ENCODE peak calls at places on chromosomes 7 and 10, in nine cellular contexts. L is AG10803, D is pancreas, V is A549, Y is hepatocyte, T is lower leg skin, Q is A673, G is AG09309, I is WTC11. J is an unnamed sample.
A peak's percentile ranks its signal among the peaks of the same experiment; 100 is the strongest.

GRCh38 chr7:45259966-45260646 is 102.5 kb downstream of the RAMP3 start:
- DNase-seq in L (peak; percentile 15), D (no peak), I (peak; percentile 87), Y (peak; percentile 53), G (no peak), V (peak; percentile 39), T (peak; percentile 26), Q (peak; percentile 57), J (no peak)

GRCh38 chr7:155919400-155920067 is 107.3 kb upstream of the SHH start:
- DNase-seq in T (no peak), Q (no peak), Y (no peak), I (no peak), G (no peak), D (no peak), L (no peak), V (no peak), J (no peak)

GRCh38 chr10:120607710-120608703 is 151.0 kb downstream of the PLPP4 start:
- DNase-seq in T (no peak), Q (no peak), I (no peak), G (no peak), D (no peak), V (no peak), Y (no peak), L (peak; percentile 18), J (no peak)

GRCh38 chr7:4725014-4725951 is 43.2 kb downstream of the FOXK1 start:
- DNase-seq in D (peak; percentile 74), Y (no peak), Q (peak; percentile 50), L (peak; percentile 85), T (peak; percentile 70), V (peak; percentile 71), G (peak; percentile 71), I (no peak), J (peak; percentile 95)

GRCh38 chr10:95350212-95350829 is 59.5 kb upstream of the PDLIM1 start:
- DNase-seq in G (peak; percentile 14), Y (no peak), I (no peak), L (peak; percentile 77), V (no peak), T (no peak), Q (no peak), D (no peak), J (no peak)

GRCh38 chr7:130814753-130815152 is 80.7 kb upstream of the KLF14 start:
- DNase-seq in T (no peak), Y (no peak), Q (peak; percentile 80), G (peak; percentile 10), I (no peak), L (peak; percentile 52), D (no peak), V (peak; percentile 32), J (no peak)

GRCh38 chr10:44937201-44938005 is 22.2 kb upstream of the RASSF4 start:
- DNase-seq in D (peak; percentile 22), G (no peak), V (no peak), T (no peak), Y (no peak), L (peak; percentile 59), I (no peak), Q (no peak), J (no peak)

GRCh38 chr10:43055991-43056567 is 20.8 kb upstream of the RET start:
- DNase-seq in V (no peak), G (no peak), D (no peak), I (peak; percentile 7), Q (no peak), Y (no peak), L (no peak), T (no peak), J (no peak)

GRCh38 chr10:7471720-7472367 is 61.0 kb upstream of the SFMBT2 start:
- DNase-seq in L (no peak), D (peak; percentile 27), V (no peak), G (no peak), I (no peak), Q (no peak), Y (no peak), T (no peak), J (no peak)

GRCh38 chr7:38524786-38525185 is 106.4 kb downstream of the AMPH start:
- DNase-seq in Y (no peak), I (no peak), T (no peak), G (no peak), Q (no peak), D (no peak), L (peak; percentile 17), V (no peak), J (no peak)

GRCh38 chr7:26868841-26869505 is 4.6 kb upstream of the SKAP2 start:
- DNase-seq in D (no peak), I (no peak), G (no peak), L (no peak), Y (no peak), T (no peak), V (peak; percentile 27), Q (no peak), J (no peak)

GRCh38 chr7:13179011-13179574 is 491.7 kb downstream of the ARL4A start:
- DNase-seq in G (no peak), Q (peak; percentile 24), L (no peak), Y (no peak), I (no peak), V (peak; percentile 18), T (no peak), D (no peak), J (no peak)

GRCh38 chr10:124077216-124077615 is 16.2 kb downstream of the CHST15 start:
- DNase-seq in L (no peak), I (no peak), G (no peak), T (no peak), D (no peak), Y (no peak), V (no peak), Q (peak; percentile 23), J (no peak)

GRCh38 chr7:102028206-102028826 is 210.9 kb downstream of the CUX1 start:
- DNase-seq in I (no peak), T (no peak), D (no peak), V (no peak), G (no peak), L (no peak), Q (no peak), Y (no peak), J (no peak)

GRCh38 chr10:8026349-8027259 is 27.9 kb upstream of the GATA3 start:
- DNase-seq in L (no peak), V (no peak), Q (no peak), D (no peak), G (no peak), I (no peak), T (no peak), Y (no peak), J (no peak)

GRCh38 chr10:73875139-73875475 is 752 bp upstream of the CAMK2G start:
- DNase-seq in I (no peak), G (no peak), Y (no peak), V (no peak), L (no peak), T (no peak), Q (no peak), D (no peak), J (no peak)

GRCh38 chr7:26787696-26788095 is 76.7 kb downstream of the SKAP2 start:
- DNase-seq in I (no peak), Y (no peak), D (no peak), Q (peak; percentile 1), V (no peak), T (no peak), L (no peak), G (no peak), J (no peak)

GRCh38 chr7:142598297-142598696 is 151.0 kb upstream of the PRSS1 start:
- DNase-seq in T (no peak), G (no peak), Y (no peak), D (no peak), L (no peak), I (no peak), Q (no peak), V (no peak), J (no peak)

GRCh38 chr10:75428434-75429158 is 2.8 kb upstream of the LRMDA start:
- DNase-seq in I (no peak), T (no peak), L (no peak), D (no peak), G (no peak), Y (no peak), Q (no peak), V (peak; percentile 41), J (no peak)
- TF ChIP-seq CTCF in I (no peak), T (no peak), L (no peak), D (no peak), G (no peak), Y (no peak), Q (no peak), V (no peak), J (no peak)

DNA sequence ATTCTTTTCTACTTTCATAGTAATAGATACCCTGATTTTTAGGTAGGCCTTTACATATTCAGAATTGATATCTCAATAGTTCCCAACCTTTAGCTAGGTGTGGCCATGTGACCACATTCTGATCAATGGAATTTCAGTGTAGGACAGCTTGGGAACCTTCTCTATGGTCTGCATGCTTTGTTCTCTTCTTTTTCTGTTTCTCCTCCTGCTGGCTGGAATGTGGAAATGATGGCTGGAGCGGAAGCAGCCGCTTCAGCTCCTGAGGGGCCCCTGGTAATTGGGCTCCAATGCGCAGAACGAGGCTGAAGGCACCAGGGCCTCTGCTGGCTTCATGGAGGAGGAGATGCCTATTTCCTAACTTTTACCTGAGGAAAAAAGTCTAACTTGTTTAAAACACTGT is 152.6 kb downstream of the ZMYND11 start:
- DNase-seq in V (no peak), Q (peak; percentile 16), T (no peak), D (no peak), Y (no peak), L (no peak), I (peak; percentile 49), G (no peak), J (no peak)
- TF ChIP-seq CTCF in V (peak; percentile 20), Q (peak; percentile 26), T (no peak), D (no peak), Y (no peak), L (peak; percentile 37), I (peak; percentile 21), G (peak; percentile 32), J (peak; percentile 40)

DNA sequence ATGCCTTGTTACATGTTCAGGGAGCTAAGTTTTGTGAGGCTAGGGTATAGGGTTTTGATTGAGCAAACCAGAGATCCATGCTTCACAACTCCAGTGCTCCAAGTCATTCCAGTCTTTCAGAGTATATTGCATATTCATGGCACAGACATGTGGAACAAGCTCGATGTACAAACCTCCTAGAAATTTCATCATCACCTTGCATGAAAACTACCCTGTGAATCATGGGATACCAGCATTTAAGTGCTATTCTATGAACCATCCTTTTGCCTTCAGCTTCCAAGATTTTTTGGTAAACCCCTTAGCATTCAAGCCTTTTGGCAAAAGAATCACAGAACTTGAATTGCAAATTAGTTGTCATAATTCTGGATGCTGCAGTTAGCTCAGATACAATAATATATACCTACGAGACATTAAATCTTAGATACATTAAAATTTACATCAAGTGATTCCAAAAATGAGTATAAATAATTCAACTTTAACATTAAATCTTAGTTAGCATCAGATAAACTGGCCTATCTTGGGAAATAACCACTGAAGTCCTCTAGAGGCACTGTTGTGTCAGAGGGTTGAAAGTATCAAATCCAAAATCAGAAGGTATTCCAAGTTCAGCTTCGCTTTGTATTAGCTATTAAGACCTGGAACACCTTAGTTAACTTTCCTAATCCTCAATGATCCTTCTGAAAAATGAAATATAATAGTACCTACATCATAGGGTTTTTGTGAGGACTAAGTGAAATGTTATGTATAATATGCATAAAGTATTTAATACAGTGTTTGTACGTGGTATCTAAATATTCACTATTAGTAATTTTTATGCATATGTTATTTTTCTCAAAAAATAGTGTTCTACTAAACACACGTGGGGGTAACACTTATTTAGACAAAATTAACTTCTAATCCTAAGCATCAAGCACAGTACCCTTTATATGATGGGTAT is 55.5 kb upstream of the CABCOCO1 start:
- DNase-seq in L (peak; percentile 43), D (no peak), V (peak; percentile 35), Y (peak; percentile 14), Q (peak; percentile 38), I (no peak), G (no peak), T (no peak), J (no peak)
- TF ChIP-seq CTCF in L (peak; percentile 58), D (peak; percentile 32), V (peak; percentile 49), Y (peak; percentile 43), Q (peak; percentile 66), I (peak; percentile 21), G (peak; percentile 42), T (no peak), J (peak; percentile 52)

GRCh38 chr7:100166966-100167911 is 1.2 kb downstream of the GAL3ST4 start:
- DNase-seq in I (no peak), V (no peak), G (no peak), D (no peak), T (no peak), Q (no peak), Y (no peak), L (no peak), J (no peak)
- TF ChIP-seq CTCF in I (no peak), V (no peak), G (no peak), D (no peak), T (no peak), Q (no peak), Y (no peak), L (no peak), J (no peak)

J was measured in osteocyte.